ENCODE peak calls at places on chromosomes 2 and 18, in four cellular contexts. F, H, K and V are unnamed samples.

GRCh38 chr2:101538076-101538475 is 63.2 kb upstream of the RFX8 start:
- DNase-seq in F (no peak), H (no peak), K (no peak), V (no peak)

GRCh38 chr2:222399038-222399783 is 25.1 kb upstream of the SGPP2 start:
- DNase-seq in F (no peak), H (no peak), K (no peak), V (no peak)

GRCh38 chr18:36394486-36394885 is 97.0 kb downstream of the FHOD3 start:
- DNase-seq in F (no peak), H (no peak), K (no peak), V (peak; percentile 20)

GRCh38 chr2:230043461-230043860 is 25.3 kb downstream of the SLC16A14 start:
- DNase-seq in F (no peak), H (no peak), K (no peak), V (no peak)

GRCh38 chr18:66616523-66616983 is 12.7 kb upstream of the CDH19 start:
- DNase-seq in F (no peak), H (no peak), K (no peak), V (no peak)

GRCh38 chr2:234203135-234203984 is 152.9 kb downstream of the SPP2 start:
- DNase-seq in F (no peak), H (peak; percentile 86), K (no peak), V (peak; percentile 92)

GRCh38 chr2:96860065-96861029 is 2.5 kb upstream of the ANKRD39 start:
- DNase-seq in F (peak; percentile 75), H (no peak), K (no peak), V (no peak)

GRCh38 chr2:3535794-3536681 is 16.7 kb upstream of the ADI1 start:
- DNase-seq in F (peak; percentile 86), H (peak; percentile 26), K (peak; percentile 15), V (peak; percentile 20)

GRCh38 chr2:166643980-166644379 is 149.9 kb upstream of the SCN7A start:
- DNase-seq in F (no peak), H (no peak), K (no peak), V (no peak)

GRCh38 chr2:69588403-69588802 is 55.1 kb downstream of the AAK1 start:
- DNase-seq in F (no peak), H (no peak), K (no peak), V (no peak)

GRCh38 chr2:187403568-187404260 is 44.3 kb downstream of the CALCRL start:
- DNase-seq in F (no peak), H (no peak), K (no peak), V (no peak)

GRCh38 chr2:217790681-217791392 is 212.0 kb downstream of the TNS1 start:
- DNase-seq in F (no peak), H (no peak), K (no peak), V (peak; percentile 14)

GRCh38 chr2:124755386-124755785 is 730.3 kb downstream of the CNTNAP5 start:
- DNase-seq in F (no peak), H (no peak), K (no peak), V (no peak)

GRCh38 chr2:10620481-10620880 is 69.3 kb downstream of the NOL10 start:
- DNase-seq in F (no peak), H (peak; percentile 26), K (no peak), V (peak; percentile 16)

GRCh38 chr2:212520340-212520739 is 18.3 kb downstream of the ERBB4 start:
- DNase-seq in F (no peak), H (no peak), K (no peak), V (no peak)

GRCh38 chr2:234916674-234917073 is 35.1 kb upstream of the SH3BP4 start:
- DNase-seq in F (no peak), H (no peak), K (no peak), V (no peak)

GRCh38 chr2:176174850-176175728 is 13.4 kb upstream of the HOXD1 start:
- DNase-seq in F (no peak), H (no peak), K (no peak), V (no peak)

GRCh38 chr18:21914739-21915319 is 174.2 kb downstream of the MIB1 start:
- DNase-seq in F (no peak), H (no peak), K (no peak), V (no peak)

GRCh38 chr2:181122601-181123000 is 142.2 kb downstream of the UBE2E3 start:
- DNase-seq in F (no peak), H (no peak), K (no peak), V (no peak)

GRCh38 chr2:187470698-187471097 is 22.6 kb upstream of the CALCRL start:
- DNase-seq in F (no peak), H (peak; percentile 17), K (no peak), V (peak; percentile 79)

GRCh38 chr2:70552501-70553333 is 909 bp downstream of the TGFA start:
- DNase-seq in F (no peak), H (no peak), K (no peak), V (no peak)

GRCh38 chr2:236969075-236969474 is 116.6 kb upstream of the COPS8 start:
- DNase-seq in F (peak; percentile 63), H (no peak), K (no peak), V (no peak)

GRCh38 chr2:141035846-141036420 is 1094.9 kb downstream of the LRP1B start:
- DNase-seq in F (no peak), H (no peak), K (no peak), V (no peak)

GRCh38 chr2:103873719-103874359 is 980.1 kb upstream of the POU3F3 start:
- DNase-seq in F (no peak), H (no peak), K (no peak), V (no peak)

GRCh38 chr2:33432871-33433270 is 43.6 kb upstream of the RASGRP3 start:
- DNase-seq in F (no peak), H (no peak), K (no peak), V (no peak)

GRCh38 chr2:232731470-232731869 is 34.3 kb downstream of the GIGYF2 start:
- DNase-seq in F (no peak), H (no peak), K (no peak), V (no peak)

GRCh38 chr18:13448028-13448795 is 229.7 kb downstream of the LDLRAD4 start:
- DNase-seq in F (peak; percentile 60), H (no peak), K (no peak), V (no peak)

GRCh38 chr2:178870703-178871102 is 63.5 kb upstream of the TTN start:
- DNase-seq in F (no peak), H (no peak), K (no peak), V (no peak)

GRCh38 chr2:229930656-229931055 is 8.4 kb downstream of the FBXO36 start:
- DNase-seq in F (no peak), H (no peak), K (no peak), V (no peak)

GRCh38 chr2:145344076-145344724 is 824.3 kb upstream of the ZEB2 start:
- DNase-seq in F (no peak), H (no peak), K (no peak), V (no peak)

GRCh38 chr2:33530614-33531344 is 54.3 kb downstream of the RASGRP3 start:
- DNase-seq in F (no peak), H (no peak), K (no peak), V (no peak)

GRCh38 chr2:163347982-163348842 is 387.6 kb downstream of the FIGN start:
- DNase-seq in F (peak; percentile 90), H (no peak), K (no peak), V (peak; percentile 10)

GRCh38 chr2:139940701-139941100 is 1160.5 kb upstream of the NXPH2 start:
- DNase-seq in F (no peak), H (no peak), K (no peak), V (no peak)

GRCh38 chr18:70005580-70005979 is 57.9 kb upstream of the CD226 start:
- DNase-seq in F (no peak), H (no peak), K (no peak), V (no peak)

GRCh38 chr2:113164930-113165585 is 8.7 kb upstream of the PSD4 start:
- DNase-seq in F (peak; percentile 29), H (no peak), K (no peak), V (no peak)

GRCh38 chr18:12310762-12311161 is 2.7 kb downstream of the TUBB6 start:
- DNase-seq in F (no peak), H (no peak), K (no peak), V (no peak)

GRCh38 chr2:161245237-161245505 is 63.1 kb upstream of the PSMD14 start:
- DNase-seq in F (no peak), H (no peak), K (no peak), V (no peak)
- H3K27ac ChIP-seq in F (no peak overlapping the region), H (peak overlapping the region; percentile 90), K (no peak overlapping the region), V (no peak overlapping the region)

GRCh38 chr2:15965564-15966019 is 25.2 kb downstream of the MYCN start:
- DNase-seq in F (no peak), H (no peak), K (no peak), V (no peak)
- H3K27ac ChIP-seq in F (no peak overlapping the region), H (no peak overlapping the region), K (no peak overlapping the region), V (no peak overlapping the region)

DNA sequence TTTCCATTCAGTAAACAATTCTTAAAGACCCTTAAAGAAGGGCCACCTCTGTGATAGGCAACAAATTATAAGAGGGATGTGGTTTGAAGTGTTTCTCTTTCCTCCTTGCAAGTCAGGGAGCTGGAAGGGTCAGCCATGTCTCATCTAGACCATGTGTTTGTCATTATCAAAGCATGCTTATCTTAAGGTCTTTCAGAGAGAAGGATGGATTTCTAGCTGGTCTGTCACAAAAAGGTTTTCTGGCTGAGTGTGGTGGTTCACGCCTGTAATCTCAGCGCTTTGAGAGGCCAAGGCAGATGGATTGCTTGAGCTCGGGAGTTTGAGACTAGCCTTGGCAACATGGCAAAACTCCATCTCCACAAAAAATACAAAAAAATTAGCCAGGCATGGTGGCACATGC is 59.2 kb upstream of the PEX13 start:
- DNase-seq in F (no peak), H (no peak), K (no peak), V (no peak)
- H3K27ac ChIP-seq in F (no peak overlapping the region), H (peak overlapping the region; percentile 99), K (peak overlapping the region; percentile 83), V (peak overlapping the region; percentile 98)

GRCh38 chr2:42960835-42961165 is 168.4 kb upstream of the HAAO start:
- DNase-seq in F (no peak), H (no peak), K (no peak), V (no peak)
- H3K27ac ChIP-seq in F (peak overlapping the region; percentile 93), H (no peak overlapping the region), K (peak overlapping the region; percentile 89), V (no peak overlapping the region)

DNA sequence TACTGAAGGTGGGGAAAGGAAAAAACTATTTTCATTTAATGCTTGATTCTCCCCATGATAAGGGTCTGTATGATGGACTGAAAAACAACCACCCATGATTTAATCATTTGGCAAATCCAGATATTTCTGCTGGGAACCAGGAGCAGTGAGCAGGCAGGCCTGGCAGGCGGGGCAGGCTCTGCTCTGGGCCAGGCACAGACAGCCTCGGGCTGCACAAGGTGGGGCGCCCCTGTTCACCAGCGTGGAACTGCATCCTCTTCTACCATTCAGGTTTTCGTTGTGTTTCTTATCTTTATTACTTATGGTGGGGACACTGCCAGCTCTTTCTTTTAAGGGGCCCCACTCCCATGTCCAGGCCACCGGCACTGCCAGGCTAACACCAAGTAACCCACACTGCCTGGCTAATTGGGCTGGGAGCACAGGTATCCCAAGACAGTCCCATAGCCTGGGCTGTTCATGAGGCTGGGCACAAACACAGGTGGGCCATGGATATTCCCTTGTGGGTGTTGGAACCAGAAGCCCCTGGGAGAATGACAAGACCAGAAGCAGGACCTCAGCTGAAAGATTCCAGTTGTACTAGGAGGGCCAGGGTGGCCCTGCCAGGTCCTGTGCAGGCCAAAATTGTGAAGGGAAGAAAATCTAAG is 57.1 kb upstream of the RALBP1 start:
- DNase-seq in F (no peak), H (no peak), K (no peak), V (no peak)
- H3K27ac ChIP-seq in F (no peak overlapping the region), H (no peak overlapping the region), K (no peak overlapping the region), V (no peak overlapping the region)

DNA sequence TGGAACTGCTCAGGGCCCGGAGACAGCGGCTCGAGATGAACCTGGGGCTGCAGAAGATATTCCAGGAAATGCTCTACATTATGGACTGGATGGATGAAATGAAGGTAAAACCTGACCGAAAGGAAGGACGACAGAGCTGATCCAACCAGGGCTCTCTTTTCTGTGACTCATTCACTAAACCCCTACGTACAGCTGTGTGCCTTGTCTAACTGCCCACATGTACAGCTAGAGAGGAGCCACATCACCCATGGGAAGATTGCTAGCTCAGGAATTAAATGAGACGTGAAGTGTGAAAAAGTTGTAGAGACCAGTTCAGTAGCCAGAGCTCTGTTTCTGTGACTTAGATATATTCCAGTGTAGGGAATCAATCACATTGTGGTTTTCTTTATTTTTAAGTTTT is 97.3 kb upstream of the EML6 start:
- DNase-seq in F (no peak), H (no peak), K (no peak), V (no peak)
- H3K27ac ChIP-seq in F (peak overlapping the region; percentile 46), H (no peak overlapping the region), K (no peak overlapping the region), V (no peak overlapping the region)